ENCODE peak calls at places on chromosomes 3 and 15, in four cellular contexts. V is HCEC 1CT; L is activated naive CD4-positive, alpha-beta T cell; Q is upper lobe of right lung. S is an unnamed sample.

GRCh38 chr15:48802257-48802656 is 8.6 kb downstream of the CEP152 start:
- DNase-seq in V (no peak), L (no peak), Q (no peak), S (no peak)

GRCh38 chr3:148790841-148791240 is 36.8 kb upstream of the CPB1 start:
- DNase-seq in V (no peak), L (no peak), Q (no peak), S (no peak)

GRCh38 chr3:21718161-21718765 is 32.7 kb downstream of the ZNF385D start:
- DNase-seq in V (no peak), L (no peak), Q (no peak), S (no peak)

GRCh38 chr15:32717290-32718081 is at the start of gene GREM1:
- DNase-seq in V (peak), L (no peak), Q (no peak), S (no peak)

GRCh38 chr3:169929830-169930519 is 18.6 kb downstream of the SAMD7 start:
- DNase-seq in V (no peak), L (no peak), Q (no peak), S (no peak)

GRCh38 chr15:68794307-68794706 is 26.4 kb downstream of the ANP32A start:
- DNase-seq in V (no peak), L (no peak), Q (no peak), S (no peak)

GRCh38 chr15:72472907-72473669 is 1.0 kb upstream of the ARIH1 start:
- DNase-seq in V (peak), L (no peak), Q (no peak), S (no peak)

GRCh38 chr3:69861556-69861955 is 122.3 kb downstream of the MITF start:
- DNase-seq in V (no peak), L (no peak), Q (no peak), S (no peak)

GRCh38 chr15:77650285-77650684 is 17.6 kb upstream of the LINGO1 start:
- DNase-seq in V (peak), L (no peak), Q (no peak), S (no peak)

GRCh38 chr3:158771018-158771350 is 30.9 kb upstream of the MFSD1 start:
- DNase-seq in V (no peak), L (no peak), Q (no peak), S (no peak)

GRCh38 chr15:62483817-62484216 is 318.7 kb upstream of the C2CD4B start:
- DNase-seq in V (no peak), L (no peak), Q (no peak), S (no peak)